ENCODE peak calls at places on chromosomes 4 and X, in nine cellular contexts. P is GM12878, V is Caco-2, M is GM12865, R is spleen, I is bronchial epithelial cell, G is IMR-90, D is foreskin fibroblast, X is lower leg skin. O is an unnamed sample.
A peak's percentile ranks its signal among the peaks of the same experiment; 100 is the strongest.

GRCh38 chr4:56742080-56742871 is 61.2 kb upstream of the HOPX start:
- DNase-seq in P (no peak), V (no peak), M (no peak), R (no peak), I (peak; percentile 37), G (peak; percentile 19), D (peak; percentile 34), X (no peak), O (peak; percentile 28)

GRCh38 chr4:65845169-65845568 is 174.9 kb upstream of the EPHA5 start:
- DNase-seq in P (no peak), V (no peak), M (no peak), R (no peak), I (no peak), G (no peak), D (no peak), X (no peak), O (no peak)

GRCh38 chrX:10612215-10612614 is 8.2 kb downstream of the MID1 start:
- DNase-seq in P (no peak), V (no peak), M (no peak), R (no peak), I (peak; percentile 74), G (peak; percentile 84), D (peak; percentile 43), X (no peak), O (peak; percentile 37)

GRCh38 chr4:100907465-100908454 is 389.9 kb upstream of the EMCN start:
- DNase-seq in P (no peak), V (peak; percentile 2), M (no peak), R (no peak), I (peak; percentile 20), G (peak; percentile 5), D (no peak), X (no peak), O (no peak)

GRCh38 chrX:24692305-24692704 is 1.4 kb upstream of the POLA1 start:
- DNase-seq in P (no peak), V (no peak), M (no peak), R (no peak), I (no peak), G (no peak), D (no peak), X (no peak), O (no peak)

GRCh38 chr4:88843067-88843723 is 145.6 kb upstream of the NAP1L5 start:
- DNase-seq in P (no peak), V (no peak), M (no peak), R (no peak), I (peak; percentile 64), G (peak; percentile 35), D (peak; percentile 41), X (no peak), O (no peak)

GRCh38 chr4:82785248-82786003 is 13.2 kb downstream of the SCD5 start:
- DNase-seq in P (no peak), V (no peak), M (no peak), R (no peak), I (peak; percentile 96), G (peak; percentile 88), D (peak; percentile 90), X (no peak), O (peak; percentile 81)

GRCh38 chrX:71099736-71100135 is 4.1 kb downstream of the FOXO4 start:
- DNase-seq in P (no peak), V (no peak), M (no peak), R (peak; percentile 44), I (no peak), G (no peak), D (no peak), X (peak; percentile 18), O (no peak)

GRCh38 chr4:128980816-128981326 is 112.5 kb downstream of the SCLT1 start:
- DNase-seq in P (no peak), V (no peak), M (no peak), R (no peak), I (no peak), G (no peak), D (no peak), X (no peak), O (no peak)

GRCh38 chrX:134669378-134670098 is 11.3 kb upstream of the PLAC1 start:
- DNase-seq in P (no peak), V (no peak), M (no peak), R (no peak), I (peak; percentile 74), G (peak; percentile 93), D (peak; percentile 90), X (no peak), O (peak; percentile 89)

GRCh38 chr4:6530301-6530700 is 44.7 kb upstream of the MAN2B2 start:
- DNase-seq in P (no peak), V (no peak), M (no peak), R (peak; percentile 34), I (no peak), G (no peak), D (no peak), X (no peak), O (no peak)

GRCh38 chrX:12950851-12951589 is 23.9 kb upstream of the TMSB4X start:
- DNase-seq in P (peak; percentile 73), V (peak; percentile 19), M (peak; percentile 90), R (peak; percentile 92), I (no peak), G (no peak), D (no peak), X (peak; percentile 79), O (no peak)

GRCh38 chr4:28636971-28637370 is 1776.3 kb downstream of the STIM2 start:
- DNase-seq in P (no peak), V (no peak), M (no peak), R (no peak), I (no peak), G (peak; percentile 59), D (no peak), X (no peak), O (peak; percentile 68)

GRCh38 chr4:2595436-2595835 is 59.0 kb downstream of the FAM193A start:
- DNase-seq in P (no peak), V (no peak), M (peak; percentile 27), R (no peak), I (no peak), G (peak; percentile 66), D (no peak), X (peak; percentile 53), O (no peak)

GRCh38 chrX:41043950-41044349 is 41.3 kb upstream of the USP9X start:
- DNase-seq in P (no peak), V (no peak), M (no peak), R (no peak), I (peak; percentile 5), G (peak; percentile 84), D (peak; percentile 33), X (no peak), O (peak; percentile 24)

DNA sequence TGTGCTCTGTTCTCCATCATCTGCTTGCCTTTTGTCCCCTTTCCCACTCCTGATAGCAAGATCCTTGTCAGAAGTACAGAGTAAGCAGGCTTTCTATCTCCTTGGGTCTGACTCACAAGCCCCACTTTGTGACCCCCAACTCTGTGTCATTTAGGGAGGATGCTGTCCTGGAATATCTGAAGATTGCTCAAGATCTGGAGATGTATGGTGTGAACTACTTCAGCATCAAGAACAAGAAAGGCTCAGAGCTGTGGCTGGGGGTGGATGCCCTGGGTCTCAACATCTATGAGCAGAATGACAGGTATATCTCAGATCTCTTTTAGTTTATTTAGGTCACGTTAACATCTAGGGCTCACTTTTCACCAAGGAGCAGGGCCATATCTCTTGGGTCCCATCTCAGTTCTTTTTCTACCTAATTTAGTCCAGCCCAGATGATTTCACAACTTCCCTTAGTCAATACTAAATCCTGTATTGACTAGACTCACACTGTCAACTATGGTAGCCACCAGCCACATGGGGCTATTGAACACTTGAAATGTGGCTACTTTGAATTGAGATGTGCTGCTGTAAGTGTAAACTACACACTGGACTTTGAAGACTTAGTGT is 64.3 kb downstream of the MSN start:
- DNase-seq in P (no peak), V (no peak), M (no peak), R (no peak), I (no peak), G (no peak), D (no peak), X (peak; percentile 64), O (no peak)
- TF ChIP-seq CTCF in P (no peak), V (no peak), M (no peak), R (no peak), I (no peak), G (no peak), D (no peak), X (no peak), O (no peak)

GRCh38 chr4:132218406-132218805 is 930.7 kb upstream of the PCDH10 start:
- DNase-seq in P (no peak), V (no peak), M (no peak), R (no peak), I (peak; percentile 1), G (peak; percentile 13), D (no peak), X (no peak), O (no peak)
- TF ChIP-seq CTCF in P (no peak), V (no peak), M (no peak), R (no peak), I (no peak), G (no peak), D (no peak), X (no peak), O (no peak)

GRCh38 chrX:17706676-17707075 is 30.6 kb upstream of the SCML1 start:
- DNase-seq in P (no peak), V (peak; percentile 50), M (no peak), R (no peak), I (peak; percentile 79), G (peak; percentile 83), D (peak; percentile 67), X (no peak), O (peak; percentile 81)
- TF ChIP-seq CTCF in P (no peak), V (no peak), M (no peak), R (no peak), I (no peak), G (no peak), D (no peak), X (no peak), O (no peak)

GRCh38 chr4:138232364-138232763 is 9.8 kb downstream of the SLC7A11 start:
- DNase-seq in P (no peak), V (no peak), M (no peak), R (no peak), I (no peak), G (no peak), D (no peak), X (no peak), O (no peak)

GRCh38 chr4:138235419-138235952 is 6.7 kb downstream of the SLC7A11 start:
- DNase-seq in P (no peak), V (no peak), M (no peak), R (no peak), I (peak; percentile 89), G (peak; percentile 97), D (peak; percentile 76), X (no peak), O (peak; percentile 97)

GRCh38 chr4:138234254-138234653 is 7.9 kb downstream of the SLC7A11 start:
- DNase-seq in P (no peak), V (no peak), M (no peak), R (no peak), I (no peak), G (no peak), D (no peak), X (no peak), O (no peak)

GRCh38 chr4:138236035-138236434 is 6.1 kb downstream of the SLC7A11 start:
- DNase-seq in P (no peak), V (no peak), M (no peak), R (no peak), I (peak; percentile 51), G (peak; percentile 60), D (no peak), X (no peak), O (peak; percentile 20)

DNA sequence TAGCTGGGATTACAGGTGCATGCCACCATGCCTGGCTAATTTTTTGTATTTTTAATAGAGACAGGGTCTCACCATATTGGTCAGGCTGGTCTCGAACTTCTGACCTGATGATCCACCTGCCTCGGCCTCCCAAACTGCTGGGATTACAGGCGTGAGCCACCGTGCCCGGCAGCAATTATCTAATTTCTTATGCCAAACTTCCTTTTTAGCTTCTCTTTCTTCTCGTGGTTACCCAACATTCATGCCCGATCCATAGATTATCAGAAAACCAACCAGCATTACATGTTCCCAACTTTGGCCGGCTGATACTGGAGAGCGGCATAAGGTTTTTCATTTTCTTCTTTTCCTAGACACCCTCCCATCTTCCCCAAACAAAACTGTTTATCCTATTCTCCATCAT is 8.8 kb downstream of the SLC7A11 start:
- DNase-seq in P (no peak), V (no peak), M (no peak), R (peak; percentile 20), I (no peak), G (no peak), D (no peak), X (no peak), O (no peak)
- TF ChIP-seq CTCF in P (no peak), V (no peak), M (no peak), R (no peak), I (no peak), G (no peak), D (no peak), X (no peak), O (no peak)

O was measured in HFFc6.